ENCODE peak calls at places on chromosomes 11 and 22, in six cellular contexts. One of them, this sample, is unnamed.

GRCh38 chr22:27962268-27963191 is 43.5 kb upstream of the PITPNB start:
- DNase-seq in NCI-H1930: no peak
- DNase-seq in left ventricle myocardium superior: peak
- DNase-seq in activated T-helper 9 cell treated with anti-CD3 and anti-CD28 coated beads, Interleukin-2, amount 50 U/mL, for 16 hours: no peak
- DNase-seq in LoVo: no peak
- DNase-seq in HS-5: no peak
- DNase-seq in this sample: no peak

GRCh38 chr22:31179345-31179744 is 19.4 kb downstream of the RNF185 start:
- DNase-seq in NCI-H1930: no peak
- DNase-seq in left ventricle myocardium superior: no peak
- DNase-seq in activated T-helper 9 cell treated with anti-CD3 and anti-CD28 coated beads, Interleukin-2, amount 50 U/mL, for 16 hours: no peak
- DNase-seq in LoVo: peak
- DNase-seq in HS-5: no peak
- DNase-seq in this sample: no peak

GRCh38 chr11:13140873-13141655 is 131.9 kb downstream of the RASSF10 start:
- DNase-seq in NCI-H1930: no peak
- DNase-seq in left ventricle myocardium superior: no peak
- DNase-seq in activated T-helper 9 cell treated with anti-CD3 and anti-CD28 coated beads, Interleukin-2, amount 50 U/mL, for 16 hours: no peak
- DNase-seq in LoVo: peak
- DNase-seq in HS-5: no peak
- DNase-seq in this sample: no peak

GRCh38 chr11:62846177-62846576 is 6.8 kb upstream of the WDR74 start:
- DNase-seq in NCI-H1930: no peak
- DNase-seq in left ventricle myocardium superior: no peak
- DNase-seq in activated T-helper 9 cell treated with anti-CD3 and anti-CD28 coated beads, Interleukin-2, amount 50 U/mL, for 16 hours: no peak
- DNase-seq in LoVo: no peak
- DNase-seq in HS-5: no peak
- DNase-seq in this sample: no peak

GRCh38 chr11:117819096-117820040 is 5.2 kb downstream of the FXYD2 start:
- DNase-seq in NCI-H1930: peak
- DNase-seq in left ventricle myocardium superior: peak
- DNase-seq in activated T-helper 9 cell treated with anti-CD3 and anti-CD28 coated beads, Interleukin-2, amount 50 U/mL, for 16 hours: no peak
- DNase-seq in LoVo: no peak
- DNase-seq in HS-5: no peak
- DNase-seq in this sample: peak

GRCh38 chr11:123301696-123302400 is 106.8 kb upstream of the CLMP start:
- DNase-seq in NCI-H1930: no peak
- DNase-seq in left ventricle myocardium superior: peak
- DNase-seq in activated T-helper 9 cell treated with anti-CD3 and anti-CD28 coated beads, Interleukin-2, amount 50 U/mL, for 16 hours: peak
- DNase-seq in LoVo: peak
- DNase-seq in HS-5: no peak
- DNase-seq in this sample: peak

GRCh38 chr11:107669156-107669740 is 42.6 kb downstream of the SLN start:
- DNase-seq in NCI-H1930: no peak
- DNase-seq in left ventricle myocardium superior: no peak
- DNase-seq in activated T-helper 9 cell treated with anti-CD3 and anti-CD28 coated beads, Interleukin-2, amount 50 U/mL, for 16 hours: no peak
- DNase-seq in LoVo: no peak
- DNase-seq in HS-5: no peak
- DNase-seq in this sample: no peak

GRCh38 chr22:46390652-46391301 is 55.3 kb downstream of the TRMU start:
- DNase-seq in NCI-H1930: no peak
- DNase-seq in left ventricle myocardium superior: peak
- DNase-seq in activated T-helper 9 cell treated with anti-CD3 and anti-CD28 coated beads, Interleukin-2, amount 50 U/mL, for 16 hours: no peak
- DNase-seq in LoVo: no peak
- DNase-seq in HS-5: no peak
- DNase-seq in this sample: peak

GRCh38 chr22:30245985-30246901 is at the start of gene LIF:
- DNase-seq in NCI-H1930: no peak
- DNase-seq in left ventricle myocardium superior: no peak
- DNase-seq in activated T-helper 9 cell treated with anti-CD3 and anti-CD28 coated beads, Interleukin-2, amount 50 U/mL, for 16 hours: peak
- DNase-seq in LoVo: no peak
- DNase-seq in HS-5: no peak
- DNase-seq in this sample: no peak

GRCh38 chr22:23220485-23221350 is 40.4 kb downstream of the BCR start:
- DNase-seq in NCI-H1930: no peak
- DNase-seq in left ventricle myocardium superior: peak
- DNase-seq in activated T-helper 9 cell treated with anti-CD3 and anti-CD28 coated beads, Interleukin-2, amount 50 U/mL, for 16 hours: no peak
- DNase-seq in LoVo: no peak
- DNase-seq in HS-5: no peak
- DNase-seq in this sample: peak

GRCh38 chr22:17588606-17589005 is 25.3 kb downstream of the SLC25A18 start:
- DNase-seq in NCI-H1930: no peak
- DNase-seq in left ventricle myocardium superior: no peak
- DNase-seq in activated T-helper 9 cell treated with anti-CD3 and anti-CD28 coated beads, Interleukin-2, amount 50 U/mL, for 16 hours: no peak
- DNase-seq in LoVo: no peak
- DNase-seq in HS-5: no peak
- DNase-seq in this sample: no peak

GRCh38 chr11:61968758-61969390 is 1.4 kb upstream of the FTH1 start:
- DNase-seq in NCI-H1930: no peak
- DNase-seq in left ventricle myocardium superior: no peak
- DNase-seq in activated T-helper 9 cell treated with anti-CD3 and anti-CD28 coated beads, Interleukin-2, amount 50 U/mL, for 16 hours: no peak
- DNase-seq in LoVo: no peak
- DNase-seq in HS-5: no peak
- DNase-seq in this sample: no peak